ENCODE peak calls at places on chromosomes 11 and 22, in four cellular contexts. S is stomach, H is left ventricle myocardium inferior, N is astrocyte of the cerebellum. A is an unnamed sample.

GRCh38 chr11:35364101-35364780 is 55.1 kb downstream of the SLC1A2 start:
- DNase-seq in H (peak; percentile 41), S (peak; percentile 69), N (peak; percentile 85), A (no peak)

GRCh38 chr11:65468874-65469333 is 29.9 kb upstream of the MALAT1 start:
- DNase-seq in N (no peak), H (peak; percentile 54), S (peak; percentile 93), A (no peak)

GRCh38 chr22:17872491-17872890 is 98.2 kb upstream of the BID start:
- DNase-seq in N (no peak), S (no peak), H (no peak), A (no peak)

GRCh38 chr11:20013346-20014066 is 146.8 kb downstream of the DBX1 start:
- DNase-seq in N (no peak), H (peak; percentile 35), S (no peak), A (no peak)

GRCh38 chr11:28245131-28245530 is 136.9 kb downstream of the METTL15 start:
- DNase-seq in N (peak; percentile 50), H (no peak), S (no peak), A (no peak)

GRCh38 chr11:70470127-70470526 is 71.8 kb downstream of the CTTN start:
- DNase-seq in S (peak; percentile 63), H (no peak), N (no peak), A (no peak)

GRCh38 chr22:27420186-27420816 is 381.3 kb downstream of the MN1 start:
- DNase-seq in H (peak; percentile 37), S (no peak), N (no peak), A (no peak)

GRCh38 chr11:65496304-65497140 is 2.3 kb upstream of the MALAT1 start:
- DNase-seq in H (no peak), S (no peak), N (no peak), A (no peak)

GRCh38 chr11:4184163-4184916 is 89.7 kb downstream of the RRM1 start:
- DNase-seq in H (peak; percentile 24), N (no peak), S (no peak), A (no peak)
- TF ChIP-seq CTCF in H (no peak), N (no peak), S (no peak), A (no peak)

DNA sequence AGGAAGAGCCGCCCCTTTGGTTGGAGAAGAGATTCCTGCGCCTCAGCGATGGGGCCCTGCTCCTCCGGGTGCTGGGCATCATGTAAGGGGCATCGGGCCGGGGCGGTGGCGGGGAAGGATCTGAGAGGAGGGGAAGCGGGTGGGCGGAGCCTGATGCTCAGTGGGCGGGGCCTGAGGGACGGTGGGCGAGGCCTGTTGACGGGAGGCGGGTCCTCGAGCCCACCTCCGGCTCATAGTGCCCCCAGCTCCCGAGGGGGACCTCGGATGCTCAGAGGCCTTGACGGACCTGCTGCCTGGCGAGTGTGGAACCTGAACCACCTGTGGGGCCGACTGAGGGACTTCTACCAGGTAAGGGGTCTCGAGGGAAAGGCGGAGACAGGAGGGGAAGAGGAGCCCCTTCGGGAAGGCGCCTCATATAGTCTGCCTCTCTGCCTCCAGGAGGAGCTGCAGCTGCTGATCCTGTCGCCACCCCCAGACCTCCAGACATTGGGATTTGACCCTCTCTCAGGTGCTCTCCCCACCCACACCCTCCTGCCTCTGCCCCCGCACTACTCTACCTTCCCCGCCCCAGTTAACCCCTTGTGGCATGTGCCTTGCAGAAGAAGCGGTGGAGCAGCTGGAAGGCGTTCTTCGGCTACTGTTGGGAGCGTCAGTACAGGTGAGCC is 799 bp downstream of the CCDC88B start:
- DNase-seq in S (peak; percentile 61), N (no peak), H (no peak), A (no peak)
- TF ChIP-seq CTCF in S (no peak), N (peak; percentile 11), H (no peak), A (no peak)

DNA sequence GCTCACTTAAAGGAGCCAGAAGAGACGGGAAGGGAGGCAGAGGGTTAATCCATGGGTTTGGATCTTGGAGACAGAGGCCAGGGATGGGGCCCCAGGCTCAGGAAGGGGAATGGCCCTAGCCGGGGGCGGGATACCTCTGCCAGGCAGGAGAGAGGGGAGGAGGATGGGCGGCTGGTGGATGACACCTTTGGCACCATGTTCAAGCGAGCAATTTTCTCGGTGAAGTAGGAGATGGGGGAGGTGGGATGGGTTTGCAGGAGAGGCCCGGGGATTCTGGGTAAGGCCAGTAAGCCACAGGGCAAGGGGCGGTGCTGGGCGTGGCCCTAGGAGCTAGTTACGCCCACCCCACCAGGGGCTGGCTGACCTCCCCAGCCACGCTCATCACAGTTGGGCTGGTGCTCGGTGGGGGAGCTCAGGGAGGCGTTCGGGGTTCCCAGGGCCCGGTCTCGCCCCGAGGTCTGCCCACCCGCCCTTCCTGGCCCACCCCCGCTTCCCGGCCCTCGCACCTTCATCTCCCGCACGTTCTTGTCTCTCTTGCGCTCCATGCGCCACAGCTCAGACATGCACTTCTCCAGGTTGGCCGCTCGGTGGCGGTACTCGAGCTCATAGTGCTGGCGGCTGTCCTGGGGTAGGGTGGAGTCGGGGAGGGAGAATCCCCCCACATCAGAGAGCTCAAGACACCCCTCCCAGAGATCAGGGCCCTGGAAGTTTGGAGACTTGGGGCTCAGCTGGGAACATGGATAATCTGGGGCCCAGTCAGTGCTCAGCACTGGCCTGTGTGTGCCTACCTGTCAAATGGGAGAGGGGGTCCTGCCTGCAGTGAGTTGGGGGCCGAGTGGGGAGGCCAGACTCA is 12.7 kb downstream of the BAIAP2L2 start:
- DNase-seq in H (no peak), N (no peak), S (no peak), A (no peak)
- TF ChIP-seq CTCF in H (peak; percentile 31), N (peak; percentile 52), S (no peak), A (no peak)

GRCh38 chr22:38298312-38299000 is 18.8 kb downstream of the CSNK1E start:
- DNase-seq in N (peak; percentile 98), S (no peak), H (no peak), A (no peak)
- TF ChIP-seq CTCF in N (peak; percentile 46), S (no peak), H (peak; percentile 43), A (peak; percentile 75)

DNA sequence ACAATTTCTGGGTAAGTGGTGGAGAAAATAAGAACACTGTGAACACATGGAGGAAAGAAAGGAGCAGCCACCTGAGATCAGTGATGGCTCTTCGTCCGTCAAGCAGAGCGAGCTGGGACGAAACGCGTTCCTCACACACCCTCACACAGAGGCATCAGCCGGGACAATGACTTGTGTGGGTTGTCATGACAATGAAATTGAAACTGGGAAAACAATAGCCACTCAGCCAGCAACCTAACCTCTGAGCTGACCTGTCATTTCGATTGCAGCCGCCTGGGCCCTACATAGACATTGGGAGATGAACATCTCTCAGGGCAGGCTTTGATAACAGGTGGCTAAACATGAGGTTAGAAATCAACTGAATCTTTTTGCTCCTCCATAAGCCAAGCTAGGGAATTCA is 51.3 kb downstream of the TRIM29 start:
- DNase-seq in S (no peak), H (no peak), N (no peak), A (no peak)
- TF ChIP-seq CTCF in S (no peak), H (no peak), N (no peak), A (no peak)

GRCh38 chr22:45242778-45243191 is 2.1 kb upstream of the KIAA0930 start:
- DNase-seq in H (no peak), N (no peak), S (peak; percentile 88), A (no peak)
- TF ChIP-seq CTCF in H (no peak), N (no peak), S (no peak), A (peak; percentile 29)

GRCh38 chr22:20027966-20028854 is 7.3 kb downstream of the TANGO2 start:
- DNase-seq in S (no peak), H (no peak), N (no peak), A (no peak)
- TF ChIP-seq CTCF in S (no peak), H (peak; percentile 22), N (peak; percentile 47), A (no peak)

DNA sequence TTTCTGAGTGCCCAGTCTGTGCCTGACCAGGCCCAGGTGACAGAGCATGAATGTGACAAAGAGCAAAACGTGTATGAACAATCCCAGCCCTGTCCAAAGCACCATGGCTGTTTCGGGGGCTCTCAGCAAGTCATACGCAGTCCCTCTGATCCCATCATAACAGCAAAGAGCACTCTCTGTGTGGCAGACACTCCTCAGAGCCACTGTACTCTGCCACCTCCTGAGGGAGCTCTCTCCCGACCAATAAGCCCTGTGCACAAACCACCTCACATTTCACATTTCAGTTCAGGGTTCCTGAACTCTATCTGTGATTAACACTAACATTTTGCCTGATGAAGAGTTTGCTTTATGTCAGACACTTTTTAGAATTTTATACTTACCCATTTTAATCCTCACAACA is 6.6 kb downstream of the DGCR2 start:
- DNase-seq in S (no peak), H (no peak), N (no peak), A (no peak)
- TF ChIP-seq CTCF in S (no peak), H (no peak), N (peak; percentile 5), A (no peak)

DNA sequence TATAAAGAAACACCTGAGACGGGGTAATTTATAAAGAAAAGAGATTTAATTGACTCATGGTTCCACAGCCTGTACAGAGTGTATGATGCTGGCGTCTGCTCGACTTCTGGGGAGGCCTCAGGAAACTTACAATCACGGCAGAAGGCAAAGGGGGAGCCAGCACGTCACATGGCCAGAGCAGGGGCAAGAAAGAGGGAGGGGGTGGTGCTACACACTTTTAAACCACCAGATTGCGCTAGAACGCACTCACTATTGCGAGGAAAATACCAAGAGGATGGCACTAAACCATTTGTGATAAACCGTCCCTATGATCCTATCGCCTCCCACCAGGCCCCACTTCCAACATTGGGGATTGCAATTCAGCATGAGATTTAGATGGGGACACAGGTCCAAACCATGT is 79.7 kb upstream of the CARD18 start:
- DNase-seq in N (no peak), H (no peak), S (no peak), A (no peak)
- TF ChIP-seq CTCF in N (no peak), H (no peak), S (no peak), A (no peak)

GRCh38 chr11:68750197-68750987 is 928 bp downstream of the TESMIN start:
- DNase-seq in H (no peak), N (no peak), S (no peak), A (no peak)
- TF ChIP-seq CTCF in H (no peak), N (no peak), S (no peak), A (no peak)

A was measured in CD14-positive monocyte.